ENCODE peak calls at places on chromosomes 5 and 9, in nine cellular contexts. S is upper lobe of left lung, Z is adrenal gland, O is IMR-90, R is heart left ventricle, T is thyroid gland, V is NB4, Q is endothelial cell of umbilical vein, X is body of pancreas. C is an unnamed sample.

GRCh38 chr5:172487671-172488070 is 33.3 kb upstream of the SH3PXD2B start:
- DNase-seq in S (no peak), Z (no peak), O (no peak), R (no peak), T (no peak), V (no peak), Q (no peak), X (no peak), C (no peak)

GRCh38 chr5:56934325-56934724 is 17.6 kb downstream of the MIER3 start:
- DNase-seq in S (no peak), Z (no peak), O (no peak), R (no peak), T (no peak), V (no peak), Q (no peak), X (no peak), C (no peak)

GRCh38 chr9:75601280-75601679 is 289.2 kb upstream of the PCSK5 start:
- DNase-seq in S (no peak), Z (no peak), O (no peak), R (no peak), T (peak; percentile 7), V (no peak), Q (no peak), X (no peak), C (no peak)

GRCh38 chr5:172407241-172407691 is 47.1 kb downstream of the SH3PXD2B start:
- DNase-seq in S (no peak), Z (peak; percentile 59), O (peak; percentile 55), R (peak; percentile 57), T (no peak), V (no peak), Q (peak; percentile 30), X (no peak), C (no peak)

GRCh38 chr9:4979224-4979623 is 5.8 kb upstream of the JAK2 start:
- DNase-seq in S (no peak), Z (no peak), O (peak; percentile 53), R (no peak), T (no peak), V (no peak), Q (no peak), X (no peak), C (no peak)

GRCh38 chr5:108093186-108093585 is 288.7 kb downstream of the FBXL17 start:
- DNase-seq in S (no peak), Z (no peak), O (peak; percentile 47), R (no peak), T (no peak), V (peak; percentile 19), Q (peak; percentile 31), X (no peak), C (peak; percentile 6)

GRCh38 chr5:124408738-124409453 is 337.5 kb downstream of the ZNF608 start:
- DNase-seq in S (no peak), Z (no peak), O (peak; percentile 10), R (no peak), T (no peak), V (no peak), Q (no peak), X (no peak), C (no peak)

GRCh38 chr5:68251386-68251785 is 35.8 kb downstream of the PIK3R1 start:
- DNase-seq in S (peak; percentile 62), Z (no peak), O (peak; percentile 31), R (peak; percentile 40), T (peak; percentile 44), V (peak; percentile 18), Q (peak; percentile 63), X (no peak), C (no peak)

GRCh38 chr5:62167651-62168050 is 138.4 kb upstream of the KIF2A start:
- DNase-seq in S (no peak), Z (no peak), O (no peak), R (no peak), T (no peak), V (no peak), Q (no peak), X (no peak), C (no peak)

GRCh38 chr5:76693141-76693540 is 22.8 kb upstream of the F2R start:
- DNase-seq in S (no peak), Z (no peak), O (no peak), R (no peak), T (no peak), V (no peak), Q (peak; percentile 41), X (no peak), C (no peak)

GRCh38 chr5:119945696-119946095 is 316.3 kb downstream of the FAM170A start:
- DNase-seq in S (no peak), Z (no peak), O (no peak), R (no peak), T (no peak), V (no peak), Q (no peak), X (no peak), C (no peak)

GRCh38 chr9:127444921-127445850 is 6.0 kb downstream of the RPL12 start:
- DNase-seq in S (no peak), Z (no peak), O (peak; percentile 44), R (no peak), T (no peak), V (peak; percentile 40), Q (no peak), X (no peak), C (no peak)

GRCh38 chr9:16230731-16231130 is 639.7 kb downstream of the BNC2 start:
- DNase-seq in S (no peak), Z (no peak), O (no peak), R (no peak), T (peak; percentile 86), V (no peak), Q (no peak), X (no peak), C (no peak)

GRCh38 chr9:20592673-20593072 is 29.6 kb downstream of the MLLT3 start:
- DNase-seq in S (no peak), Z (no peak), O (peak; percentile 52), R (no peak), T (no peak), V (no peak), Q (peak; percentile 6), X (no peak), C (peak; percentile 11)

DNA sequence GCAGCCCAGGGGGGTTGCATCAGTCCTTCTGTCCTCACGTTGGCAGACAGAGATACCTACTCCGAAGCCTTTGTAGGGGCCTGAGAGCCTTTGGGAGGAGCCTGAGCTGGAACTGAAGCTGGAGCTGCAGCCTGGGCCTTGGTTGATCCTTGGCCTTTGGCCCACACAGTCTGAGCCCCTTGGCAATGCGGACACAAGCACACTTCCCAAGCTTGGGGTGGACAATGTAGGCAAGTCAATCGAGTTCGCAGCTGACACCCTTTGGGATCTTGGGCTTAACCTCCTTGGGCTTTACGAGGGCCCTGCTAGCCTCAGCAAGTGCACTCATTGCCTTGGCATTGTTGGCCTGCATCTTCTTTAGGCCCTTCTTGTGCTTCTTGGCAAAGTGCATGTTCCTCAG is 5.9 kb downstream of the CSNK1A1 start:
- DNase-seq in S (no peak), Z (no peak), O (no peak), R (no peak), T (no peak), V (no peak), Q (no peak), X (no peak), C (no peak)
- TF ChIP-seq POLR2A in S (no peak), Z (no peak), O (peak; percentile 55), R (no peak), T (no peak), V (no peak), Q (no peak), X (no peak), C (no peak)

DNA sequence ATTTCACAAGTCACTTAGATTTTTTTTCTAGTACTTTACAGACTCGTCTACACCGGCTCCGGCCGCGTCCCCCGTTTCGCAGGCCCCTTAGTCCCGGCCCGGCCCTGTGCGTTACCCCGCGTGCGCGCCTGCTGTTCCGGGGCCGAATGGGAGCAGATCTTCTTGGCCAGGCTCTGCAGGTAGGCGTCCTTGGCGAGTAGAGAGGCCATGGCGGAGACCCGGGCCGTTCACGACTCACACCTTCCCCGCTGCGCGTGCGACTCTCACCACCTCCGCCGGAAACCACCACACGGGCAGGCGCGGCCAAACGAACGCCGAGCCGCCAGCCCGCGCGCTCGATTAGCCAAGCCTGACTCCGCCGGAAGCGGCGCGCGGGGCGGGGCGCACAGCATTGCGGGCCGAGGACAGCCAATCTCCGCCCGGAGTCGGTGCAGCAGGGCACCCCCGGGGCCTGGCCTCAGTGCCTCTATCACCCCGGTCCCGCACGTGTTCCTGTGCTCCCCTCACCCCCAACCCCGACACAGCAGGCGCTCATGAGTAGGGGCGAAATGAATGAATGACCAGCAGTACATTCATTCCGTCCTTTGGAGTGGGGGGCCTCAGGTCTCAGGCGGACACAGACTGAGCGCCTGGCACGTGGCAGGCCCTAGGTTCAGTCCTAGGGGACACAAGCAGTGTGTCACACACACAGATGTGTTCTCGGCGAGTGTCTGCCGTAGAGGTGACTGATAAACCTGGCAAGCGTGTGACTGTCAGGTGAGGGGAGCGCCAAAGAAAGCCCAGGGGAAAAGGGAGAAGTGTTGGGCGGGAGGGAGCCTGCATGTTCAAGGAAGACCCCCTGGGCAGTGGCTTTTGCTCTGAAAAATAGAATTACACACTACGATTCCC is at the start of gene SURF6:
- DNase-seq in S (peak; percentile 93), Z (peak; percentile 90), O (peak; percentile 81), R (peak; percentile 94), T (peak; percentile 92), V (peak; percentile 97), Q (peak; percentile 89), X (peak; percentile 88), C (peak; percentile 93)
- TF ChIP-seq POLR2A in S (no peak), Z (peak; percentile 63), O (peak; percentile 38), R (no peak), T (peak; percentile 71), V (peak; percentile 75), Q (peak; percentile 86), X (peak; percentile 69), C (peak; percentile 59)

DNA sequence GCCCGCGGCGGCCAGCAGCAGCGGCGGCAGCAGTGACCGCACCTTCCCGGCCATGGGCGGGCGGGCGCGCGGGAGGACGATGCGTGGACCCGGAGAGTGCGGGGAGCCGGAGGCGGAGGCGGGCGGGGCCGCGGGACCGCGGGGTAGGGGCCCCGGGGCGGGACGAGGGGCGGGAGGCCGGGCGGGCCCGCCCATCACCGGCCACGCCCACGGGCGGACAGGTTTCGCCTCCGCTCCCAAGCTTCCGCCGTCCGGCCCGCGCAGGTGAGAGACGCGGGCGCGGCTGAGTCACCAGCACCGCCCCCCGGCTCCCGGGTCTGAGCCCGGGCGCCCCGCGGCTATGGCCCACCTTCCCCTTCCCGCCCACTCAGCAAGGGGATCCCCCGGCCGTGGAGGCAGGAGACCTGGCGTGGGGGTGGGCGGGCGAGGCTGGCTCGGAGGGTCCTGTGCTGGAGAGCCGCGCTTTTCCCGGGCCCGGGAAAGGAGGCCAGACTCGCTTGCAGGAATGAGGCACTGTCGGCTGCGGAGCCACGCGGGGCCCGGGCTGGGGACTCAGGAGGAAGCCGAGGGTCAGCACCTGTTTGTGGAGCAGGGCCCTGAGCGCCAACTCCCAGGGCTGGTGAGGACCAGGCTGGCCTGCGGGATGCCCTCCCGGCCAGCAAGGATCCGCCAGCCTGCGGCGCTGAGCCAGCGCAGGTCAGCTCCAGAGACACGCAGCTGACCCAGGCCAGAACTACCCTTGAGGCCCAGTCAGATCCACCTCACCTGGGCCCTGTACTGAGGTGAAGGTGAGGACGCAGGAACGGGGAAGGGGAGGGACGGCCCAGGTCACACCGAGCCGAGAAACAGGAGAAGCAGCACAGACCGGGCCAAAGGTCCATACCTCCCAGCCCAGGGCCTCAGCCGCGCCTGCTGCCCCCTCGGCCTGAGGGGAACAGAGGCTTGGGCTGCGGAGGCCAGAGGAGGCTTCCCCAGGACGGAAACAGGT is at the start of gene ENTPD2:
- DNase-seq in S (peak; percentile 63), Z (no peak), O (no peak), R (no peak), T (peak; percentile 65), V (no peak), Q (no peak), X (peak; percentile 89), C (no peak)
- TF ChIP-seq POLR2A in S (no peak), Z (no peak), O (no peak), R (no peak), T (no peak), V (no peak), Q (no peak), X (peak; percentile 61), C (no peak)

GRCh38 chr5:95718203-95718602 is 12.9 kb upstream of the RHOBTB3 start:
- DNase-seq in S (no peak), Z (no peak), O (no peak), R (no peak), T (no peak), V (peak; percentile 94), Q (no peak), X (no peak), C (no peak)
- TF ChIP-seq POLR2A in S (no peak), Z (no peak), O (no peak), R (no peak), T (no peak), V (no peak), Q (no peak), X (no peak), C (no peak)

C was measured in H54.